ENCODE peak calls at places on chromosomes 4 and X, in ten cellular contexts. H is gastrocnemius medialis; S is CD4-positive, alpha-beta memory T cell; E is T1000; O is GM06990; F is stimulated activated CD8-positive, alpha-beta memory T cell treated with anti-CD3 and anti-CD28 coated beads, Interleukin-7, amount 100 ng/mL, for 1 hour; L is RPMI7951; R is NCI-H2081; A is lung; Z is A549. W is an unnamed sample.

GRCh38 chr4:26131711-26132110 is 189.1 kb upstream of the RBPJ start:
- DNase-seq in H (no peak), S (peak; percentile 63), E (no peak), O (peak; percentile 61), F (peak; percentile 5), L (no peak), R (no peak), A (no peak), Z (no peak), W (no peak)

GRCh38 chrX:40152706-40153334 is 55.1 kb upstream of the BCOR start:
- DNase-seq in H (peak; percentile 73), S (no peak), E (no peak), O (no peak), F (no peak), L (peak; percentile 72), R (peak; percentile 60), A (no peak), Z (peak; percentile 42), W (no peak)

GRCh38 chr4:77193511-77194236 is 36.7 kb downstream of the CCNG2 start:
- DNase-seq in H (peak; percentile 34), S (peak; percentile 70), E (no peak), O (peak; percentile 87), F (peak; percentile 55), L (no peak), R (no peak), A (peak; percentile 70), Z (no peak), W (no peak)

GRCh38 chr4:24980064-24980690 is 50.6 kb downstream of the LGI2 start:
- DNase-seq in H (peak; percentile 33), S (peak; percentile 48), E (peak; percentile 63), O (no peak), F (peak; percentile 11), L (peak; percentile 51), R (peak; percentile 78), A (peak; percentile 65), Z (peak; percentile 51), W (peak; percentile 1)

GRCh38 chr4:16118090-16118489 is 34.3 kb upstream of the PROM1 start:
- DNase-seq in H (no peak), S (no peak), E (no peak), O (no peak), F (no peak), L (no peak), R (no peak), A (no peak), Z (no peak), W (no peak)

GRCh38 chr4:87838207-87838606 is 5.4 kb downstream of the MEPE start:
- DNase-seq in H (no peak), S (no peak), E (no peak), O (no peak), F (no peak), L (peak; percentile 41), R (no peak), A (no peak), Z (peak; percentile 22), W (no peak)

GRCh38 chr4:33067221-33067620 is 2347.1 kb downstream of the PCDH7 start:
- DNase-seq in H (no peak), S (no peak), E (no peak), O (no peak), F (no peak), L (no peak), R (no peak), A (no peak), Z (no peak), W (no peak)

GRCh38 chr4:174540175-174540574 is 17.9 kb upstream of the HPGD start:
- DNase-seq in H (no peak), S (no peak), E (no peak), O (no peak), F (no peak), L (no peak), R (no peak), A (no peak), Z (no peak), W (no peak)

GRCh38 chr4:106312377-106312776 is 3.6 kb downstream of the TBCK start:
- DNase-seq in H (no peak), S (no peak), E (no peak), O (no peak), F (no peak), L (no peak), R (no peak), A (no peak), Z (no peak), W (no peak)

GRCh38 chr4:94595880-94596483 is 144.2 kb downstream of the PDLIM5 start:
- DNase-seq in H (no peak), S (peak; percentile 36), E (no peak), O (no peak), F (no peak), L (peak; percentile 45), R (peak; percentile 14), A (no peak), Z (peak; percentile 66), W (peak; percentile 5)

W was measured in NCI-H748 treated with DMSO at 0.1 percent for 48 hours.